ENCODE peak calls at places on chromosomes 7 and 10, in five cellular contexts. Y is IMR-90, N is mesendoderm, Z is neuronal stem cell, F is mesenchymal stem cell. V is an unnamed sample.

GRCh38 chr7:158238616-158239289 is 348.9 kb downstream of the PTPRN2 start:
- DNase-seq in Y (no peak), N (no peak), Z (no peak), F (no peak), V (no peak)

GRCh38 chr10:118712930-118713634 is 41.7 kb downstream of the CACUL1 start:
- DNase-seq in Y (no peak), N (peak; percentile 41), Z (no peak), F (no peak), V (no peak)

GRCh38 chr7:31043035-31043434 is 9.1 kb upstream of the ADCYAP1R1 start:
- DNase-seq in Y (no peak), N (peak; percentile 76), Z (peak; percentile 89), F (no peak), V (no peak)

GRCh38 chr10:99612167-99612831 is 7.9 kb downstream of the SLC25A28 start:
- DNase-seq in Y (peak; percentile 62), N (peak; percentile 82), Z (peak; percentile 63), F (peak; percentile 76), V (peak; percentile 44)

GRCh38 chr7:112866424-112866823 is 76.2 kb upstream of the TMEM168 start:
- DNase-seq in Y (no peak), N (no peak), Z (no peak), F (no peak), V (no peak)

GRCh38 chr7:27156901-27157716 is 634 bp upstream of the HOXA7 start:
- DNase-seq in Y (no peak), N (no peak), Z (no peak), F (no peak), V (no peak)

GRCh38 chr7:80646088-80646961 is 7.9 kb downstream of the CD36 start:
- DNase-seq in Y (no peak), N (no peak), Z (no peak), F (no peak), V (no peak)

GRCh38 chr7:75987805-75988630 is 6.4 kb downstream of the TMEM120A start:
- DNase-seq in Y (no peak), N (no peak), Z (no peak), F (no peak), V (no peak)

GRCh38 chr10:23037561-23037960 is 57.8 kb upstream of the MSRB2 start:
- DNase-seq in Y (no peak), N (no peak), Z (no peak), F (no peak), V (no peak)

GRCh38 chr7:149604521-149604920 is 106.9 kb upstream of the ZNF746 start:
- DNase-seq in Y (peak; percentile 3), N (no peak), Z (no peak), F (no peak), V (no peak)
- H3K36me3 ChIP-seq in Y (peaks cover 28% of the 10 kb centered on the region), N (peaks cover 6% of the 10 kb centered on the region), Z (peaks cover 22% of the 10 kb centered on the region), F (peaks cover 81% of the 10 kb centered on the region), V (peaks cover 40% of the 10 kb centered on the region)

GRCh38 chr10:121087688-121088087 is 236.5 kb downstream of the WDR11 start:
- DNase-seq in Y (no peak), N (no peak), Z (no peak), F (no peak), V (no peak)
- H2BK120ac ChIP-seq in Y (no peak overlapping the region), N (no peak overlapping the region), Z (no peak overlapping the region), F (no peak overlapping the region), V (no peak overlapping the region)

GRCh38 chr7:66418537-66418936 is 210.1 kb upstream of the KCTD7 start:
- DNase-seq in Y (no peak), N (no peak), Z (no peak), F (no peak), V (no peak)

GRCh38 chr7:66423729-66424128 is 205.0 kb upstream of the KCTD7 start:
- DNase-seq in Y (no peak), N (no peak), Z (no peak), F (no peak), V (no peak)

GRCh38 chr7:66419210-66419609 is 209.5 kb upstream of the KCTD7 start:
- DNase-seq in Y (no peak), N (no peak), Z (no peak), F (no peak), V (no peak)

GRCh38 chr7:66426332-66426731 is 202.3 kb upstream of the KCTD7 start:
- DNase-seq in Y (no peak), N (no peak), Z (no peak), F (no peak), V (no peak)

DNA sequence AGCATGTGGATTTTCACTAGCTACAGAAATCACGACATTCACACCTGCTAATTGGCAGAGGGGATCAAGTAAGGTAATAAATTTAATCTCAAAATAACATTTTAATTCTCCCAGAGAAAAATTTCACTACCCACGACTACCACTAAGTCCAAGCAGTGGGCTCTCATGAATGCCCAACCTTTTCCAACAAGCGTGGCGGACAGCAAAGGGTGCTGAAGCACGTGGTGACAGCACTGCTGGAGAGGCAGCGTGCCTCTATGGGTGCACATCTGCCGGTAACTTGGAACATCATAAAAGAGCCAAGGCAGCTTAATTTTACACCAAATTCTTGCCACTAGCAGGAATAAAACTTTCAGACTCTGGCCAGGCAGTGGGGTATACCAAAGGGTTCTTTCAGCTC is 206.9 kb upstream of the KCTD7 start:
- DNase-seq in Y (no peak), N (no peak), Z (no peak), F (no peak), V (no peak)
- H3K36me3 ChIP-seq in Y (no peaks in the 10 kb centered on the region), N (no peaks in the 10 kb centered on the region), Z (peaks cover 2% of the 10 kb centered on the region), F (peaks cover 21% of the 10 kb centered on the region), V (no peaks in the 10 kb centered on the region)

DNA sequence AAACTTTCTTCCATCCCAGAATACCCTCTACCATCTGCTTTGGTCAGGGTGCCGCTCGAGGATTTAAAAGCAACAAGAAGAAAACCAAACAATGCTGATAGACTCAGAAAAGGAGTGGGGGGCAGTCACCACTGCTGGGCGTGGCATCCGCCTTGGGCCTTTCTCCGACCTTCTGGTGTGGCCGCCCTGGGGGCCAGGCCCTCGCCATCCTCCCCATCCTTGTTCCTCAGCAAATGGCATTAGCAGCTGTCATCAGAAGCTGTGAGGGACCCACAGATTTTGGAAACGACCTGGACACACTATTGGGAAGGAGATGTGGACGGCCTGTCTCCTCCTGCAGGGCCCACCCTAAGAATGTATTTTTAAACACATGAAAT is 4.0 kb downstream of the ZNF511 start:
- DNase-seq in Y (no peak), N (no peak), Z (no peak), F (no peak), V (no peak)
- H2BK120ac ChIP-seq in Y (no peak overlapping the region), N (no peak overlapping the region), Z (no peak overlapping the region), F (no peak overlapping the region), V (no peak overlapping the region)

GRCh38 chr7:131899271-131900030 is 343.0 kb upstream of the PODXL start:
- DNase-seq in Y (no peak), N (no peak), Z (no peak), F (no peak), V (no peak)

GRCh38 chr7:131896189-131896855 is 339.9 kb upstream of the PODXL start:
- DNase-seq in Y (no peak), N (peak; percentile 48), Z (no peak), F (no peak), V (no peak)

GRCh38 chr7:131897016-131897789 is 340.8 kb upstream of the PODXL start:
- DNase-seq in Y (peak; percentile 24), N (peak; percentile 77), Z (no peak), F (peak; percentile 11), V (no peak)

GRCh38 chr7:131898418-131898817 is 342.0 kb upstream of the PODXL start:
- DNase-seq in Y (no peak), N (no peak), Z (no peak), F (no peak), V (no peak)

DNA sequence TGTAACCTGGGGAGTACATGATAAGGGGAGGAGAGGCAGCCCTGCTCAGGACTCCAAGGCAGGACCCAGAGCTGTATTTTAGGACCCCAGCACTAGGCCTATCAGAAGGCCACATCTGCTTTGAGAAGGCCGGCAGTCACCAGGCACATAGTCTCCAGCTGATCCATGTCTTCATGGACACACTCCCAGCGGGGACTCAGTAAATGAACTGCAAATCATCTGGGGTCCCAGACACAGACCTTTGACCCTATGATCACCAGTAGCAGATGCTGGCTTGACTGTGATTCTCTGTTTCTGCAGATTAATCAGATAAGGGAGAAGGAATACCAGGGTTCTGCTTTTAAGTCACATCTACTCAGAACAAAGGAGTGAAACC is 341.4 kb upstream of the PODXL start:
- DNase-seq in Y (no peak), N (peak; percentile 46), Z (no peak), F (no peak), V (no peak)
- H3K36me3 ChIP-seq in Y (no peaks in the 10 kb centered on the region), N (no peaks in the 10 kb centered on the region), Z (no peaks in the 10 kb centered on the region), F (no peaks in the 10 kb centered on the region), V (no peaks in the 10 kb centered on the region)

GRCh38 chr10:124465777-124466488 is 4.3 kb downstream of the LHPP start:
- DNase-seq in Y (no peak), N (no peak), Z (no peak), F (no peak), V (no peak)
- H2BK120ac ChIP-seq in Y (no peak overlapping the region), N (no peak overlapping the region), Z (no peak overlapping the region), F (no peak overlapping the region), V (no peak overlapping the region)

DNA sequence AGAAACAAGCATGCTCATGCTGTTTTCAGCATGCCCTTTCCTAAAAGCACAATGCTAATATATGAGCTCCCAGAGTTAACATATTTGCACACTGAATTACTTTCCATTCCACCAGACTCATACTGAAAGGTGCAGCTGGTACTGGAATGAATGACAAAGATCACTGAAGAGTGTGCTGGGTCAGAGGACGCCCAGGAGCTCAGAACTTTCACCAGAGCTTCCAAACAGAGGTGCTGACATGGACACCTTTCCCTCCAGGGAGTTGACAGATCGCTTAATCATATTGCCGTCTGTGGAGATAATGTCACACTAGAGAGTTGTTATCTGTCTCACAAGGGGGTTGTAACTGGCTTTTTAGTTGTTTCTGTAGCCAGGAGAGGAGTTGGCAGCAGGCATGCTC is 292.9 kb downstream of the LHFPL3 start:
- DNase-seq in Y (no peak), N (peak; percentile 1), Z (no peak), F (no peak), V (no peak)
- H3K36me3 ChIP-seq in Y (no peaks in the 10 kb centered on the region), N (no peaks in the 10 kb centered on the region), Z (no peaks in the 10 kb centered on the region), F (no peaks in the 10 kb centered on the region), V (no peaks in the 10 kb centered on the region)

GRCh38 chr10:35422236-35422635 is 85.9 kb downstream of the CCNY start:
- DNase-seq in Y (peak; percentile 27), N (no peak), Z (peak; percentile 40), F (peak; percentile 51), V (no peak)
- H2BK120ac ChIP-seq in Y (peak overlapping the region; percentile 71), N (no peak overlapping the region), Z (no peak overlapping the region), F (no peak overlapping the region), V (no peak overlapping the region)

V was measured in trophoblast cell.